ENCODE peak calls at places on chromosomes 3 and 15, in eight cellular contexts. J, I, X, C, Q, G, R and Z are unnamed samples.

GRCh38 chr3:30644615-30645014 is 38.2 kb downstream of the TGFBR2 start:
- DNase-seq in R (peak; percentile 68), J (peak; percentile 59), I (no peak), G (peak; percentile 64), Q (peak; percentile 32), C (no peak), X (peak; percentile 51), Z (no peak)

GRCh38 chr15:89656116-89656815 is 999 bp upstream of the KIF7 start:
- DNase-seq in I (no peak), C (peak; percentile 17), X (peak; percentile 67), R (no peak), J (no peak), Q (no peak), G (no peak), Z (no peak)

GRCh38 chr3:167740961-167741587 is 5.6 kb downstream of the SERPINI1 start:
- DNase-seq in J (no peak), R (no peak), I (no peak), Q (no peak), C (peak; percentile 27), G (peak; percentile 50), X (no peak), Z (no peak)

GRCh38 chr3:126419886-126420786 is 25.4 kb downstream of the CFAP100 start:
- DNase-seq in C (no peak), G (no peak), I (no peak), R (no peak), J (no peak), X (no peak), Q (no peak), Z (no peak)

GRCh38 chr15:74749832-74750231 is 1.2 kb downstream of the CYP1A2 start:
- DNase-seq in C (no peak), R (no peak), I (no peak), J (no peak), X (no peak), Q (no peak), G (no peak), Z (no peak)

GRCh38 chr3:48247401-48247807 is 6.5 kb downstream of the ZNF589 start:
- DNase-seq in J (no peak), C (peak; percentile 71), I (no peak), X (no peak), R (no peak), Q (no peak), G (no peak), Z (no peak)

GRCh38 chr15:77628010-77628409 is 4.7 kb downstream of the LINGO1 start:
- DNase-seq in I (no peak), G (no peak), Q (no peak), X (no peak), J (no peak), R (no peak), C (no peak), Z (no peak)

GRCh38 chr3:193744048-193744821 is 151.2 kb downstream of the OPA1 start:
- DNase-seq in Q (no peak), C (no peak), I (no peak), X (peak; percentile 77), G (no peak), R (no peak), J (no peak), Z (no peak)

GRCh38 chr3:157410945-157411344 is 25.7 kb upstream of the PTX3 start:
- DNase-seq in G (no peak), I (no peak), R (no peak), C (no peak), X (no peak), J (no peak), Q (no peak), Z (no peak)

GRCh38 chr3:22585504-22585903 is 617.6 kb upstream of the UBE2E2 start:
- DNase-seq in C (peak; percentile 90), Q (no peak), R (no peak), X (peak; percentile 45), J (no peak), G (peak; percentile 71), I (no peak), Z (no peak)

GRCh38 chr3:122689587-122689986 is 8.9 kb downstream of the PARP14 start:
- DNase-seq in J (no peak), G (peak; percentile 22), X (peak; percentile 69), Q (no peak), R (no peak), I (no peak), C (no peak), Z (no peak)

GRCh38 chr3:15055019-15055557 is 10.0 kb downstream of the MRPS25 start:
- DNase-seq in X (no peak), R (no peak), G (peak; percentile 32), I (peak; percentile 57), C (no peak), J (no peak), Q (peak; percentile 22), Z (no peak)

GRCh38 chr3:145326666-145327065 is 834.3 kb downstream of the PLOD2 start:
- DNase-seq in G (no peak), J (no peak), I (no peak), Q (no peak), X (no peak), R (no peak), C (no peak), Z (no peak)

GRCh38 chr3:48416091-48416505 is 13.8 kb downstream of the PLXNB1 start:
- DNase-seq in C (no peak), Q (no peak), R (no peak), J (no peak), X (no peak), G (no peak), I (no peak), Z (no peak)

GRCh38 chr3:107579372-107579771 is 56.6 kb downstream of the BBX start:
- DNase-seq in J (no peak), Q (no peak), G (no peak), X (no peak), I (no peak), C (no peak), R (no peak), Z (no peak)

GRCh38 chr15:92803852-92804609 is 96.1 kb upstream of the CHD2 start:
- DNase-seq in J (peak; percentile 60), X (peak; percentile 100), Q (no peak), G (peak; percentile 100), R (no peak), C (peak; percentile 100), I (peak; percentile 80), Z (peak; percentile 98)

GRCh38 chr3:171783086-171783485 is 27.2 kb downstream of the PLD1 start:
- DNase-seq in I (no peak), Q (no peak), C (peak; percentile 85), J (no peak), X (peak; percentile 44), G (peak; percentile 41), R (no peak), Z (no peak)

GRCh38 chr15:67882487-67883227 is 42.8 kb upstream of the RNU6-1 start:
- DNase-seq in X (no peak), J (no peak), G (no peak), R (no peak), C (no peak), I (no peak), Q (no peak), Z (no peak)

GRCh38 chr3:113441051-113441770 is at the start of gene CFAP44:
- DNase-seq in I (peak; percentile 12), G (peak; percentile 72), X (no peak), R (peak; percentile 38), J (peak; percentile 33), C (peak; percentile 41), Q (peak; percentile 20), Z (peak; percentile 25)

GRCh38 chr3:141231923-141232861 is 567 bp downstream of the PXYLP1 start:
- DNase-seq in C (peak; percentile 45), J (no peak), G (no peak), X (no peak), I (no peak), Q (peak; percentile 9), R (peak; percentile 23), Z (peak; percentile 61)

GRCh38 chr15:91694829-91695205 is 158.7 kb upstream of the SLCO3A1 start:
- DNase-seq in C (peak; percentile 61), Q (no peak), G (peak; percentile 54), X (no peak), J (peak; percentile 44), R (no peak), I (no peak), Z (peak; percentile 85)

GRCh38 chr3:160401301-160402095 is 2.0 kb downstream of the SMC4 start:
- DNase-seq in J (no peak), I (no peak), C (peak; percentile 70), Q (no peak), R (no peak), X (peak; percentile 58), G (peak; percentile 86), Z (no peak)

GRCh38 chr15:73838795-73839565 is 34.4 kb upstream of the TBC1D21 start:
- DNase-seq in G (no peak), Q (no peak), I (no peak), C (no peak), X (no peak), J (no peak), R (no peak), Z (no peak)

GRCh38 chr3:44648564-44649229 is at the start of gene ZNF35:
- DNase-seq in J (peak; percentile 37), I (no peak), G (peak; percentile 91), X (peak; percentile 64), R (no peak), Q (no peak), C (peak; percentile 85), Z (no peak)

GRCh38 chr3:97940034-97940433 is 32.2 kb downstream of the RIOX2 start:
- DNase-seq in C (no peak), R (peak; percentile 6), I (no peak), X (no peak), G (no peak), J (no peak), Q (no peak), Z (no peak)

GRCh38 chr15:45662375-45662774 is 27.5 kb downstream of the SQOR start:
- DNase-seq in G (no peak), R (no peak), Q (no peak), X (no peak), I (no peak), J (no peak), C (no peak), Z (no peak)

GRCh38 chr15:75195766-75196241 is 5.9 kb upstream of the C15orf39 start:
- DNase-seq in C (no peak), I (no peak), R (no peak), Q (no peak), G (no peak), J (no peak), X (no peak), Z (no peak)

GRCh38 chr3:30350011-30350410 is 256.4 kb upstream of the TGFBR2 start:
- DNase-seq in G (no peak), C (no peak), J (no peak), X (no peak), R (no peak), I (no peak), Q (no peak), Z (no peak)